ENCODE peak calls at places on chromosomes 6 and 20, in six cellular contexts. Y, H, E, P, S and O are unnamed samples.

GRCh38 chr6:167441653-167442644 is 117.1 kb downstream of the TTLL2 start:
- DNase-seq in Y (no peak), H (no peak), E (no peak), P (no peak), S (no peak), O (no peak)

GRCh38 chr6:88492824-88493223 is 326.7 kb upstream of the CNR1 start:
- DNase-seq in Y (peak; percentile 36), H (no peak), E (no peak), P (peak; percentile 12), S (no peak), O (peak; percentile 13)

GRCh38 chr20:11849976-11850670 is 67.6 kb upstream of the BTBD3 start:
- DNase-seq in Y (peak; percentile 7), H (no peak), E (peak; percentile 19), P (peak; percentile 19), S (no peak), O (peak; percentile 94)

GRCh38 chr20:47256665-47257236 is 99.7 kb downstream of the ZMYND8 start:
- DNase-seq in Y (peak; percentile 27), H (no peak), E (no peak), P (peak; percentile 56), S (no peak), O (peak; percentile 30)

GRCh38 chr20:59789641-59790040 is 143.8 kb downstream of the SYCP2 start:
- DNase-seq in Y (no peak), H (peak; percentile 5), E (no peak), P (no peak), S (no peak), O (no peak)

GRCh38 chr6:82362868-82363267 is 749 bp upstream of the TPBG start:
- DNase-seq in Y (peak; percentile 17), H (no peak), E (peak; percentile 23), P (peak; percentile 85), S (no peak), O (peak; percentile 53)

GRCh38 chr6:142367501-142368018 is 65.8 kb downstream of the ADGRG6 start:
- DNase-seq in Y (no peak), H (no peak), E (no peak), P (no peak), S (no peak), O (no peak)

GRCh38 chr20:45827030-45827652 is at the start of gene TNNC2:
- DNase-seq in Y (no peak), H (no peak), E (no peak), P (no peak), S (no peak), O (no peak)

GRCh38 chr6:88683734-88684133 is 279.7 kb downstream of the RNGTT start:
- DNase-seq in Y (peak; percentile 64), H (no peak), E (no peak), P (no peak), S (no peak), O (peak; percentile 2)

GRCh38 chr20:24616258-24617079 is 147.0 kb downstream of the SYNDIG1 start:
- DNase-seq in Y (no peak), H (no peak), E (no peak), P (no peak), S (no peak), O (no peak)

GRCh38 chr6:170293411-170293844 is 2.5 kb upstream of the DLL1 start:
- DNase-seq in Y (no peak), H (peak; percentile 15), E (no peak), P (no peak), S (no peak), O (no peak)

GRCh38 chr6:25556516-25556915 is 95.5 kb upstream of the SCGN start:
- DNase-seq in Y (peak; percentile 77), H (peak; percentile 79), E (peak; percentile 70), P (peak; percentile 80), S (peak; percentile 84), O (peak; percentile 69)

GRCh38 chr20:57261488-57262243 is 4.8 kb downstream of the BMP7 start:
- DNase-seq in Y (no peak), H (no peak), E (no peak), P (no peak), S (no peak), O (no peak)

GRCh38 chr20:49757597-49757996 is 43.9 kb upstream of the B4GALT5 start:
- DNase-seq in Y (no peak), H (no peak), E (no peak), P (no peak), S (no peak), O (no peak)

GRCh38 chr6:119002069-119002468 is 67.1 kb upstream of the MCM9 start:
- DNase-seq in Y (no peak), H (no peak), E (no peak), P (no peak), S (no peak), O (no peak)

GRCh38 chr6:111524735-111525134 is 41.7 kb upstream of the REV3L start:
- DNase-seq in Y (no peak), H (no peak), E (no peak), P (no peak), S (no peak), O (no peak)

GRCh38 chr6:41942045-41942851 is 640 bp upstream of the CCND3 start:
- DNase-seq in Y (no peak), H (no peak), E (no peak), P (peak; percentile 82), S (no peak), O (peak; percentile 81)

GRCh38 chr6:52749546-52750152 is 13.6 kb downstream of the GSTA2 start:
- DNase-seq in Y (no peak), H (no peak), E (no peak), P (no peak), S (no peak), O (no peak)

GRCh38 chr6:6712979-6713514 is 124.5 kb downstream of the LY86 start:
- DNase-seq in Y (no peak), H (no peak), E (no peak), P (peak; percentile 28), S (no peak), O (peak; percentile 61)

GRCh38 chr6:44569931-44570385 is 182.5 kb downstream of the CDC5L start:
- DNase-seq in Y (no peak), H (no peak), E (peak; percentile 44), P (peak; percentile 41), S (peak; percentile 18), O (no peak)

GRCh38 chr20:9392892-9393857 is 121.2 kb upstream of the LAMP5 start:
- DNase-seq in Y (peak; percentile 71), H (peak; percentile 82), E (peak; percentile 54), P (peak; percentile 81), S (peak; percentile 46), O (peak; percentile 47)

GRCh38 chr6:41298785-41299498 is 12.5 kb upstream of the TREM1 start:
- DNase-seq in Y (no peak), H (no peak), E (no peak), P (no peak), S (no peak), O (no peak)

GRCh38 chr20:5065489-5066383 is 54.0 kb downstream of the PCNA start:
- DNase-seq in Y (peak; percentile 91), H (peak; percentile 68), E (peak; percentile 75), P (peak; percentile 96), S (peak; percentile 26), O (peak; percentile 98)

GRCh38 chr20:62708591-62709536 is at the start of gene NTSR1:
- DNase-seq in Y (no peak), H (no peak), E (no peak), P (no peak), S (no peak), O (no peak)

GRCh38 chr6:166778046-166778445 is 151.0 kb upstream of the RPS6KA2 start:
- DNase-seq in Y (no peak), H (no peak), E (no peak), P (no peak), S (no peak), O (no peak)

GRCh38 chr20:61449916-61450315 is 197.9 kb downstream of the CDH4 start:
- DNase-seq in Y (no peak), H (no peak), E (no peak), P (no peak), S (no peak), O (no peak)

GRCh38 chr6:95515975-95516374 is 61.4 kb upstream of the MANEA start:
- DNase-seq in Y (no peak), H (no peak), E (no peak), P (no peak), S (no peak), O (peak; percentile 47)

DNA sequence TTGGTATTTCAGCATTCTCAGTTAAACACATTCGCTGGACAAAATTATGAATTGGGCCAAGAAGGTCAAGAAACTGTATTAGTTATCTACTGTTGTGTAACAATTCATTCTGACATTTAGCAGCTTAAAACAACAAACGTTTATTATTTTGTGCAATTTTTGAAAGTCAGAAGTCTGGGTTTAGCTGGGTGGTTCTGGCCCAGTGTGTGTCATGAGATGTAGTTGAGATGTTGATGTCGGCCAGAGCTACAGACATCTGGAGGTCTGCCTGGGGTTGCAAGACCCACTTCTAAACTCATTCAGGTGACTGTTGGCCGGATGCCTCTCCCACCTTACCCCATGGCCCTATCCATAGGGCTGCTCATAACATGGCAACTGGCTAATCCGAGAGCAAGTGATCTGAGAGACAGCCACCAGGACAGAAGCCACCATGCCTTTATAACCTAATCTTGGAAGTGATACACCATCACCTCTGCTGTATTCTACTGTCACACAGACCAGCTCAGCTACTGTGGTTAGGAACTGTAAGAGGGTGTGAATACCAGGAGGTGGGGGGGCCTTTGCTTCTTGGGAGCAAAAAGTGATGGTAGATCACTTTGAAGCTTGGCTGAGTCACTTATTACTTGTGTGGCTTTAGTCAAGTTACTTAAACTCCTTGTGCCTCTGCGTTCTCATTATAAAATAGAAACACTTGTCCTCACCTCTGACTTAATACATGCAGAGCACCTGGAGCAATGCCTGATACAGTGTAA is 217.0 kb upstream of the MYLIP start:
- DNase-seq in Y (no peak), H (no peak), E (no peak), P (no peak), S (no peak), O (no peak)
- H3K4me3 ChIP-seq in Y (no peak overlapping the region), H (no peak overlapping the region), E (no peak overlapping the region), P (no peak overlapping the region), S (no peak overlapping the region), O (no peak overlapping the region)

DNA sequence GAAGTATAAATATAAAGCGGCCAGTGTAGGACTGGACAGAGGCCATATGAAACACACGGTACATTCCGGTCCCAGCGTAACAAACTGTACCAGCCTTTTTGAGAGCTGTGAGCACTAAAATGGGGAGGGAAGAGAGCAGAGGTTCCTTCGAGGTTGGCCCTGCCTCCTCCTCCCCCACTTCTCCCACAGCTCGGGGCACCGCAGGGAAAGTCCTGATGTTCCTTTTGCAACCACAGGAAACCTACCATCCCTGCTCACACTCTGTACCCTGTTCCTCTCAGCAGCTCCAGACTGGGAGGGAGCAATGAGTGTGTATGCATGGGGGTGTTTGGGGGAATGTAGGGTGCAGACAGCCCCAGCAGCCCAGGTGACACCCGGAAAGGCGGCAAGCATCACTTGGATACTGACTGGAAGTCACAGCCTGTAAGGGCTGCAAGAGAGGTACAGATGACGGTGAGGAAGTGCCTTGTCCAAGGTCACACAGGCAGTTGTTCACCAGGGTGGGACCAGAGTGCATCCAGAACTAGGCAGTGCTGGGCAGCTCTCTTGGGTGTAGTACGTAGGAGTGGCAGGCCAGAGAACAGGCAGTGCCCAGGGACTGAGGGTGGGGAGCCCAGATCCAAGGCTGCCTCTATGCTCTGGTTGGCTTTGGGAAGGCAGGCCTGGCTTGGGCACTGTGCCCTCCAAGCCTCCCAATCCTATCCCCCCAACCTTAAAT is 11.0 kb upstream of the ARMC12 start:
- DNase-seq in Y (peak; percentile 39), H (peak; percentile 94), E (peak; percentile 71), P (peak; percentile 88), S (peak; percentile 91), O (no peak)
- TF ChIP-seq CTCF in Y (no peak), H (peak; percentile 28), E (no peak), P (no peak), S (peak; percentile 27), O (no peak)

GRCh38 chr6:5152417-5152816 is 67.3 kb downstream of the PPP1R3G start:
- DNase-seq in Y (no peak), H (no peak), E (no peak), P (no peak), S (no peak), O (no peak)
- H3K27me3 ChIP-seq in Y (no peaks in the 10 kb centered on the region), H (no peaks in the 10 kb centered on the region), E (no peaks in the 10 kb centered on the region), P (no peaks in the 10 kb centered on the region), S (no peaks in the 10 kb centered on the region), O (no peaks in the 10 kb centered on the region)

GRCh38 chr6:75076009-75076408 is 129.8 kb downstream of the COL12A1 start:
- DNase-seq in Y (no peak), H (no peak), E (no peak), P (no peak), S (no peak), O (no peak)
- H3K4me3 ChIP-seq in Y (no peak overlapping the region), H (no peak overlapping the region), E (no peak overlapping the region), P (no peak overlapping the region), S (no peak overlapping the region), O (no peak overlapping the region)